ENCODE peak calls at places on chromosomes 16 and 17, in seven cellular contexts. S, D, L, I, K, P and M are unnamed samples.

GRCh38 chr16:74874123-74874522 is 99.5 kb upstream of the FA2H start:
- DNase-seq in S (no peak), D (peak), L (no peak), I (no peak), K (peak), P (no peak), M (no peak)

GRCh38 chr17:17941015-17941414 is 31.2 kb downstream of the TOM1L2 start:
- DNase-seq in S (no peak), D (no peak), L (no peak), I (no peak), K (no peak), P (no peak), M (no peak)

GRCh38 chr16:24930440-24930839 is 84.7 kb downstream of the SLC5A11 start:
- DNase-seq in S (no peak), D (no peak), L (no peak), I (no peak), K (no peak), P (no peak), M (no peak)

GRCh38 chr17:48995332-48995870 is 1.8 kb upstream of the IGF2BP1 start:
- DNase-seq in S (no peak), D (no peak), L (peak), I (no peak), K (no peak), P (no peak), M (no peak)

GRCh38 chr16:12255919-12256665 is 279.6 kb downstream of the SNX29 start:
- DNase-seq in S (no peak), D (no peak), L (no peak), I (no peak), K (no peak), P (no peak), M (peak)

GRCh38 chr16:3022697-3023414 is 886 bp downstream of the HCFC1R1 start:
- DNase-seq in S (no peak), D (no peak), L (no peak), I (no peak), K (no peak), P (no peak), M (peak)

GRCh38 chr17:73028311-73028755 is 64.2 kb downstream of the SLC39A11 start:
- DNase-seq in S (no peak), D (no peak), L (no peak), I (no peak), K (no peak), P (peak), M (peak)

GRCh38 chr16:82694239-82694874 is 67.6 kb downstream of the CDH13 start:
- DNase-seq in S (no peak), D (no peak), L (peak), I (no peak), K (no peak), P (no peak), M (peak)

GRCh38 chr16:760498-761343 is at the start of gene MSLN:
- DNase-seq in S (no peak), D (no peak), L (peak), I (no peak), K (no peak), P (no peak), M (no peak)

GRCh38 chr16:85104821-85105391 is 7.4 kb downstream of the CIBAR2 start:
- DNase-seq in S (no peak), D (no peak), L (no peak), I (no peak), K (no peak), P (no peak), M (peak)

GRCh38 chr17:81334419-81334896 is 39.4 kb upstream of the SLC38A10 start:
- DNase-seq in S (no peak), D (peak), L (no peak), I (no peak), K (no peak), P (no peak), M (no peak)